ENCODE peak calls at places on chromosomes 2 and 18, in eight cellular contexts. One of them, this sample, is unnamed. For H3K4me1 and H3K9me3, the result is how much of the 10 kb centered on the place peaks cover.

GRCh38 chr2:20507711-20508110 is 60.8 kb downstream of the RHOB start:
- DNase-seq in hepatocyte: no peak
- DNase-seq in adipocyte: no peak
- DNase-seq in spleen: no peak
- DNase-seq in RWPE2: no peak
- DNase-seq in endothelial cell of umbilical vein: no peak
- DNase-seq in colonic mucosa: no peak
- DNase-seq in GM23248: no peak
- DNase-seq in this sample: no peak

GRCh38 chr2:75560768-75561565 is at the start of gene EVA1A:
- DNase-seq in hepatocyte: peak
- DNase-seq in RWPE2: peak
- DNase-seq in colonic mucosa: no peak
- DNase-seq in endothelial cell of umbilical vein: peak
- DNase-seq in spleen: no peak
- DNase-seq in adipocyte: peak
- DNase-seq in GM23248: peak
- DNase-seq in this sample: peak

GRCh38 chr2:227228061-227228667 is 63.7 kb downstream of the COL4A3 start:
- DNase-seq in spleen: no peak
- DNase-seq in colonic mucosa: peak
- DNase-seq in endothelial cell of umbilical vein: no peak
- DNase-seq in hepatocyte: no peak
- DNase-seq in GM23248: peak
- DNase-seq in RWPE2: no peak
- DNase-seq in adipocyte: no peak
- DNase-seq in this sample: peak

GRCh38 chr18:36572135-36572856 is 256.5 kb downstream of the TPGS2 start:
- DNase-seq in hepatocyte: peak
- DNase-seq in spleen: no peak
- DNase-seq in endothelial cell of umbilical vein: peak
- DNase-seq in RWPE2: no peak
- DNase-seq in adipocyte: peak
- DNase-seq in colonic mucosa: peak
- DNase-seq in GM23248: peak
- DNase-seq in this sample: no peak

GRCh38 chr2:45334241-45334860 is 276.7 kb downstream of the SRBD1 start:
- DNase-seq in hepatocyte: no peak
- DNase-seq in endothelial cell of umbilical vein: no peak
- DNase-seq in GM23248: no peak
- DNase-seq in spleen: no peak
- DNase-seq in adipocyte: no peak
- DNase-seq in RWPE2: no peak
- DNase-seq in colonic mucosa: no peak
- DNase-seq in this sample: no peak

GRCh38 chr2:43041167-43041566 is 185.2 kb downstream of the ZFP36L2 start:
- DNase-seq in colonic mucosa: no peak
- DNase-seq in GM23248: no peak
- DNase-seq in hepatocyte: peak
- DNase-seq in spleen: peak
- DNase-seq in adipocyte: no peak
- DNase-seq in RWPE2: no peak
- DNase-seq in endothelial cell of umbilical vein: no peak
- DNase-seq in this sample: peak

GRCh38 chr2:10524341-10524740 is 76.2 kb upstream of the ODC1 start:
- DNase-seq in endothelial cell of umbilical vein: no peak
- DNase-seq in GM23248: no peak
- DNase-seq in spleen: peak
- DNase-seq in hepatocyte: no peak
- DNase-seq in colonic mucosa: no peak
- DNase-seq in adipocyte: no peak
- DNase-seq in RWPE2: peak
- DNase-seq in this sample: no peak

GRCh38 chr18:74171910-74172606 is 23.7 kb downstream of the TIMM21 start:
- DNase-seq in spleen: no peak
- DNase-seq in adipocyte: peak
- DNase-seq in colonic mucosa: no peak
- DNase-seq in RWPE2: no peak
- DNase-seq in GM23248: no peak
- DNase-seq in endothelial cell of umbilical vein: no peak
- DNase-seq in hepatocyte: no peak
- DNase-seq in this sample: no peak

GRCh38 chr18:37299471-37300304 is 265.9 kb downstream of the CELF4 start:
- DNase-seq in GM23248: peak
- DNase-seq in endothelial cell of umbilical vein: peak
- DNase-seq in colonic mucosa: peak
- DNase-seq in hepatocyte: peak
- DNase-seq in adipocyte: peak
- DNase-seq in spleen: no peak
- DNase-seq in RWPE2: peak
- DNase-seq in this sample: peak

GRCh38 chr2:7639476-7639875 is 722.3 kb downstream of the RNF144A start:
- DNase-seq in GM23248: no peak
- DNase-seq in colonic mucosa: peak
- DNase-seq in hepatocyte: peak
- DNase-seq in endothelial cell of umbilical vein: no peak
- DNase-seq in spleen: no peak
- DNase-seq in RWPE2: no peak
- DNase-seq in adipocyte: no peak
- DNase-seq in this sample: no peak

GRCh38 chr2:20218331-20219320 is 6.3 kb downstream of the SDC1 start:
- DNase-seq in spleen: peak
- DNase-seq in GM23248: no peak
- DNase-seq in endothelial cell of umbilical vein: no peak
- DNase-seq in RWPE2: no peak
- DNase-seq in colonic mucosa: no peak
- DNase-seq in adipocyte: no peak
- DNase-seq in hepatocyte: no peak
- DNase-seq in this sample: no peak

GRCh38 chr2:213317929-213318328 is 33.7 kb downstream of the SPAG16 start:
- DNase-seq in spleen: no peak
- DNase-seq in colonic mucosa: no peak
- DNase-seq in endothelial cell of umbilical vein: no peak
- DNase-seq in adipocyte: peak
- DNase-seq in hepatocyte: no peak
- DNase-seq in RWPE2: no peak
- DNase-seq in GM23248: peak
- DNase-seq in this sample: no peak

GRCh38 chr2:64730551-64731305 is 77.0 kb upstream of the SERTAD2 start:
- DNase-seq in adipocyte: peak
- DNase-seq in RWPE2: no peak
- DNase-seq in hepatocyte: peak
- DNase-seq in endothelial cell of umbilical vein: peak
- DNase-seq in spleen: peak
- DNase-seq in colonic mucosa: peak
- DNase-seq in GM23248: peak
- DNase-seq in this sample: no peak

GRCh38 chr2:54482725-54483124 is 26.6 kb downstream of the SPTBN1 start:
- DNase-seq in endothelial cell of umbilical vein: peak
- DNase-seq in colonic mucosa: no peak
- DNase-seq in RWPE2: no peak
- DNase-seq in adipocyte: peak
- DNase-seq in spleen: no peak
- DNase-seq in GM23248: peak
- DNase-seq in hepatocyte: no peak
- DNase-seq in this sample: no peak

GRCh38 chr2:60553992-60554648 is 666 bp upstream of the BCL11A start:
- DNase-seq in colonic mucosa: peak
- DNase-seq in hepatocyte: peak
- DNase-seq in endothelial cell of umbilical vein: peak
- DNase-seq in GM23248: peak
- DNase-seq in spleen: peak
- DNase-seq in adipocyte: peak
- DNase-seq in RWPE2: no peak
- DNase-seq in this sample: peak

GRCh38 chr2:113157108-113157896 is 16.5 kb upstream of the PSD4 start:
- DNase-seq in endothelial cell of umbilical vein: no peak
- DNase-seq in spleen: peak
- DNase-seq in GM23248: peak
- DNase-seq in RWPE2: no peak
- DNase-seq in adipocyte: peak
- DNase-seq in colonic mucosa: peak
- DNase-seq in hepatocyte: peak
- DNase-seq in this sample: peak

GRCh38 chr2:14511541-14511940 is 121.0 kb upstream of the LRATD1 start:
- DNase-seq in RWPE2: no peak
- DNase-seq in endothelial cell of umbilical vein: no peak
- DNase-seq in colonic mucosa: no peak
- DNase-seq in adipocyte: no peak
- DNase-seq in spleen: no peak
- DNase-seq in GM23248: no peak
- DNase-seq in hepatocyte: no peak
- DNase-seq in this sample: no peak

GRCh38 chr2:14520385-14520945 is 112.1 kb upstream of the LRATD1 start:
- DNase-seq in colonic mucosa: no peak
- DNase-seq in hepatocyte: no peak
- DNase-seq in endothelial cell of umbilical vein: no peak
- DNase-seq in adipocyte: no peak
- DNase-seq in GM23248: no peak
- DNase-seq in RWPE2: no peak
- DNase-seq in spleen: no peak
- DNase-seq in this sample: no peak

GRCh38 chr2:14514001-14514400 is 118.5 kb upstream of the LRATD1 start:
- DNase-seq in RWPE2: no peak
- DNase-seq in spleen: no peak
- DNase-seq in adipocyte: peak
- DNase-seq in GM23248: peak
- DNase-seq in endothelial cell of umbilical vein: no peak
- DNase-seq in colonic mucosa: no peak
- DNase-seq in hepatocyte: no peak
- DNase-seq in this sample: no peak

GRCh38 chr2:14517731-14518130 is 114.8 kb upstream of the LRATD1 start:
- DNase-seq in spleen: no peak
- DNase-seq in GM23248: peak
- DNase-seq in RWPE2: no peak
- DNase-seq in hepatocyte: no peak
- DNase-seq in adipocyte: no peak
- DNase-seq in colonic mucosa: no peak
- DNase-seq in endothelial cell of umbilical vein: no peak
- DNase-seq in this sample: no peak

GRCh38 chr2:14516844-14517243 is 115.7 kb upstream of the LRATD1 start:
- DNase-seq in RWPE2: no peak
- DNase-seq in spleen: no peak
- DNase-seq in hepatocyte: no peak
- DNase-seq in endothelial cell of umbilical vein: no peak
- DNase-seq in GM23248: peak
- DNase-seq in colonic mucosa: no peak
- DNase-seq in adipocyte: peak
- DNase-seq in this sample: no peak
- H3K4me1 ChIP-seq in RWPE2: under half
- H3K4me1 ChIP-seq in spleen: under half
- H3K4me1 ChIP-seq in hepatocyte: under half
- H3K4me1 ChIP-seq in endothelial cell of umbilical vein: under half
- H3K4me1 ChIP-seq in GM23248: under half
- H3K4me1 ChIP-seq in colonic mucosa: under half
- H3K4me1 ChIP-seq in adipocyte: under half
- H3K4me1 ChIP-seq in this sample: under half

DNA sequence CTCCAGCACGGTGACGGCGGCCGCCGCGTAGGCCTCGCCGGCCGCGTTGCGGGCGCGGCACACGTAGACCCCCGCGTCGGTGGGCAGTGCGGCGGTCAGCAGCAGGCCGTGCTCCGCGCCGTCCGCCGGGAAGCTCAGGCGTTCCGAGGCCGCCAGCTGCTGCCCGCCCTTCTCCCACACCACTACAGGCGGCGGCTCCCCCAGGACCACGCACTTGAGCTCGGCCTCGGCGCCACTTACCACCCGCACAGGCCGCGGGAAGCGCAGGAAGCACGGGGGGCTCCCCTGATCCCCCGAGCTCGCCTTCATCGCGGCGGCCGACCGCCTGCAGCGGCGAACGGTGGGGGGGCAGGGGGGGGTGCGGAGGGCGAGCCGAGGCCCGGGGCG is 422 bp downstream of the OBSL1 start:
- DNase-seq in GM23248: peak
- DNase-seq in endothelial cell of umbilical vein: peak
- DNase-seq in hepatocyte: peak
- DNase-seq in adipocyte: peak
- DNase-seq in RWPE2: no peak
- DNase-seq in spleen: no peak
- DNase-seq in colonic mucosa: no peak
- DNase-seq in this sample: no peak
- H3K4me3 ChIP-seq in GM23248: peak
- H3K4me3 ChIP-seq in endothelial cell of umbilical vein: peak
- H3K4me3 ChIP-seq in hepatocyte: peak
- H3K4me3 ChIP-seq in adipocyte: peak
- H3K4me3 ChIP-seq in RWPE2: peak
- H3K4me3 ChIP-seq in spleen: peak
- H3K4me3 ChIP-seq in colonic mucosa: peak
- H3K4me3 ChIP-seq in this sample: peak

DNA sequence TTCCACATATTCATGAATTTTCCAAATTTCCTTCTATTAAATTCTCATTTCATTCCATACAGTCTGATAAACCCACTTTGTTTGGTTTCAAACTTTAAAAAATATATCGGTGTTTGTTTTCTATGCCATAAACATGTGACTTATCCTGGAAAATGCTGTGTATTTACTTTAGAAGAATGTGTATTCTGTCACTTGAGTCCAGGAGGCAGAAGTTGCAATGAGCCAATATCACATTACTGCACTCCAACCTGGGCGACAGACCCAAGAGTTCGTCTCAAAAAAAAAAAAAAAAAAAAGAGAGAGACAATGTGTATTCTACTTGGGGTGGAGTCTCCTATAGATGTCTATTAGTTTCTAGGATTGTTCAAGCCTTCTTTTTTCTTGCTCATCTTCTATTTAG is 31.8 kb downstream of the MBD5 start:
- DNase-seq in GM23248: no peak
- DNase-seq in spleen: no peak
- DNase-seq in hepatocyte: no peak
- DNase-seq in RWPE2: no peak
- DNase-seq in endothelial cell of umbilical vein: no peak
- DNase-seq in adipocyte: no peak
- DNase-seq in colonic mucosa: no peak
- DNase-seq in this sample: no peak
- H3K9me3 ChIP-seq in GM23248: under half
- H3K9me3 ChIP-seq in spleen: under half
- H3K9me3 ChIP-seq in hepatocyte: under half
- H3K9me3 ChIP-seq in RWPE2: under half
- H3K9me3 ChIP-seq in endothelial cell of umbilical vein: under half
- H3K9me3 ChIP-seq in adipocyte: under half
- H3K9me3 ChIP-seq in colonic mucosa: under half
- H3K9me3 ChIP-seq in this sample: under half

DNA sequence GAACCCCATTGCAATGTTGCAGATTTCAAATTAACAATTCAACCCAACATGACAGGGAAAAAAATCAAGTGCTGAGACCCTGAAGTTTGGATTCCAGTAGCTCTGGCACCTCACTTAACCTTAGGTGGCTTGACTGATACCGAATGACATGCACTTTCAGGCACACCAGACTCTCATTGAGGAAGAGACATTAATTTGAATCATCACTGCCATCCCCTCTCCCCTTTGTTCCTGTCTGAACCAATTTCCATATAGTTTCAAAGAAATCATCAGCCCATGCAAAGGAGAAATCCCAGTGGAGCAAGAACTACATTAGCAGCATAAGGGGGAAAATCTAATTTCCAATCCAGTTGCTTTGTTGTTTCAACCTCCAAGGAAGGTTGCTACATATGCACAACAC is 27.8 kb downstream of the KLF7 start:
- DNase-seq in RWPE2: no peak
- DNase-seq in GM23248: no peak
- DNase-seq in spleen: no peak
- DNase-seq in endothelial cell of umbilical vein: no peak
- DNase-seq in colonic mucosa: no peak
- DNase-seq in adipocyte: no peak
- DNase-seq in hepatocyte: no peak
- DNase-seq in this sample: no peak
- H3K4me1 ChIP-seq in RWPE2: half or more
- H3K4me1 ChIP-seq in GM23248: half or more
- H3K4me1 ChIP-seq in spleen: half or more
- H3K4me1 ChIP-seq in endothelial cell of umbilical vein: half or more
- H3K4me1 ChIP-seq in colonic mucosa: under half
- H3K4me1 ChIP-seq in adipocyte: half or more
- H3K4me1 ChIP-seq in hepatocyte: under half
- H3K4me1 ChIP-seq in this sample: under half